ENCODE peak calls at places on chromosomes 5 and 9, in seven cellular contexts. One of them, this sample, is unnamed.
A peak's percentile ranks its signal among the peaks of the same experiment; 100 is the strongest.

GRCh38 chr9:113879318-113879717 is 3.2 kb downstream of the ZNF618 start:
- DNase-seq in neuronal stem cell: no peak
- DNase-seq in trophoblast cell: no peak
- DNase-seq in mesendoderm: no peak
- DNase-seq in mesenchymal stem cell: no peak
- DNase-seq in IMR-90: no peak
- DNase-seq in H9: no peak
- DNase-seq in this sample: no peak

GRCh38 chr5:42991477-42992034 is 48.6 kb downstream of the ANXA2R start:
- DNase-seq in mesendoderm: peak; percentile 29
- DNase-seq in IMR-90: peak; percentile 24
- DNase-seq in trophoblast cell: no peak
- DNase-seq in H9: peak; percentile 32
- DNase-seq in neuronal stem cell: no peak
- DNase-seq in mesenchymal stem cell: no peak
- DNase-seq in this sample: no peak

GRCh38 chr5:38330207-38330606 is 71.8 kb downstream of the EGFLAM start:
- DNase-seq in trophoblast cell: no peak
- DNase-seq in mesendoderm: no peak
- DNase-seq in H9: no peak
- DNase-seq in neuronal stem cell: no peak
- DNase-seq in mesenchymal stem cell: no peak
- DNase-seq in IMR-90: no peak
- DNase-seq in this sample: no peak

GRCh38 chr5:52692039-52692438 is 95.7 kb upstream of the ITGA1 start:
- DNase-seq in H9: no peak
- DNase-seq in mesendoderm: no peak
- DNase-seq in IMR-90: peak; percentile 87
- DNase-seq in neuronal stem cell: no peak
- DNase-seq in trophoblast cell: no peak
- DNase-seq in mesenchymal stem cell: peak; percentile 74
- DNase-seq in this sample: no peak

GRCh38 chr9:130333041-130334040 is 67.8 kb downstream of the HMCN2 start:
- DNase-seq in mesendoderm: no peak
- DNase-seq in neuronal stem cell: no peak
- DNase-seq in IMR-90: peak; percentile 66
- DNase-seq in trophoblast cell: peak; percentile 82
- DNase-seq in mesenchymal stem cell: peak; percentile 77
- DNase-seq in H9: no peak
- DNase-seq in this sample: no peak

GRCh38 chr5:134258896-134259295 is 33.0 kb upstream of the PPP2CA start:
- DNase-seq in IMR-90: no peak
- DNase-seq in mesenchymal stem cell: no peak
- DNase-seq in neuronal stem cell: no peak
- DNase-seq in trophoblast cell: no peak
- DNase-seq in mesendoderm: no peak
- DNase-seq in H9: no peak
- DNase-seq in this sample: no peak

GRCh38 chr9:81266674-81267073 is 422.7 kb downstream of the TLE1 start:
- DNase-seq in mesendoderm: no peak
- DNase-seq in trophoblast cell: no peak
- DNase-seq in neuronal stem cell: no peak
- DNase-seq in mesenchymal stem cell: peak; percentile 77
- DNase-seq in IMR-90: peak; percentile 78
- DNase-seq in H9: no peak
- DNase-seq in this sample: no peak

GRCh38 chr9:101705135-101705661 is 33.2 kb downstream of the GRIN3A start:
- DNase-seq in IMR-90: no peak
- DNase-seq in H9: peak; percentile 82
- DNase-seq in mesenchymal stem cell: no peak
- DNase-seq in trophoblast cell: no peak
- DNase-seq in neuronal stem cell: peak; percentile 38
- DNase-seq in mesendoderm: peak; percentile 84
- DNase-seq in this sample: no peak

GRCh38 chr9:131709741-131710499 is 30.0 kb downstream of the RAPGEF1 start:
- DNase-seq in mesendoderm: no peak
- DNase-seq in H9: no peak
- DNase-seq in trophoblast cell: peak; percentile 96
- DNase-seq in IMR-90: peak; percentile 38
- DNase-seq in mesenchymal stem cell: no peak
- DNase-seq in neuronal stem cell: no peak
- DNase-seq in this sample: no peak

GRCh38 chr5:123285122-123286011 is 137.8 kb downstream of the CEP120 start:
- DNase-seq in H9: peak; percentile 35
- DNase-seq in neuronal stem cell: peak; percentile 33
- DNase-seq in mesendoderm: peak; percentile 82
- DNase-seq in trophoblast cell: no peak
- DNase-seq in mesenchymal stem cell: peak; percentile 79
- DNase-seq in IMR-90: peak; percentile 61
- DNase-seq in this sample: no peak

DNA sequence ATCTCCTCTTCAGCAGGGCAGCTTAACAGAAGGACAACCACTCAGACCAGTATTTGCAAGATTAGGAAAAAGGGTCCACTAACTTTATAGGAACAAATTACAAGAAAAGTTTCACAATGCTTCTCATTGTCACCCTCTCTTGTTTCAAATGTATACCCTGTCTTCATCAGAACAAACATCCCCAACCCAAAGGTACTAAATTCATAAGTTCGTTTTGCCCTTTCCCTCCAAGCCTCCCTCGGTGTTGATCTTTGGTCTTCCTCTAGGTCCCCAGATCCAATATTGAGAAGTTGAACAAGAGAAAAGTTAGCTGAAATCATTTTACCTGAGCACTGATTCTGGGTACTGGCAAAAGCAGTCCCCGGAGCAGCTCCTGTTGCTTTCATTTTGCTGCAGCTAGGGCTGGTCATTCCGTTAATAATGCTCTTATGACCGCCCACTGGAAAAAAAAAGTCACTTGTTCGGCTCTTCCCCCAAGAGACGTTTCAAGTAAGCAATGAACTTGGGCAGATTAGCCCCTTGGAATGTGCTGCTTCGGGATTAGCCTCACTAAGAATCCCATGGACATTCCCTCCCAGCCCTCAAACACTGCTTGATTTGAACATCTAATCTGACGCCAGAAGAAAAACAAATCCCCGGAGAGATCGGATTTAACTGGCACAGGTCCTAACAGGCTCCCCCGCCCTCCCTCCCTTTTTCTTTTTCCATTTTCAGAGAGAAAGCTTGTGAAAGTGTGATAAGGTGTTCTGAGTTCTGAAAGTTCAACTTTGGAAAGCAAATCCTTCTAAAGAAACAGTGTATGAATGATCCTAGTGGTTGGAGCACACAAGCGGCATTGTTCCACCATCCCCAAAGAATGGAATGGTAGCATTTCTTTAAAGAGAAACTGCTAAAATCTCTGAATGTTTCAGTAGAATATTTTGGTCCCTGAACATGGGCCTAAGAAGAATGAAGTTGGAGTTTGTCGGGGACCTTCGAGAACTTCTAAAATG is 252.5 kb downstream of the TRPM3 start:
- DNase-seq in trophoblast cell: no peak
- DNase-seq in mesendoderm: no peak
- DNase-seq in IMR-90: no peak
- DNase-seq in H9: no peak
- DNase-seq in mesenchymal stem cell: no peak
- DNase-seq in neuronal stem cell: no peak
- DNase-seq in this sample: no peak
- H4K8ac ChIP-seq in trophoblast cell: no peak overlapping the region
- H4K8ac ChIP-seq in mesendoderm: no peak overlapping the region
- H4K8ac ChIP-seq in IMR-90: no peak overlapping the region
- H4K8ac ChIP-seq in H9: no peak overlapping the region
- H4K8ac ChIP-seq in mesenchymal stem cell: no peak overlapping the region
- H4K8ac ChIP-seq in neuronal stem cell: no peak overlapping the region
- H4K8ac ChIP-seq in this sample: no peak overlapping the region

DNA sequence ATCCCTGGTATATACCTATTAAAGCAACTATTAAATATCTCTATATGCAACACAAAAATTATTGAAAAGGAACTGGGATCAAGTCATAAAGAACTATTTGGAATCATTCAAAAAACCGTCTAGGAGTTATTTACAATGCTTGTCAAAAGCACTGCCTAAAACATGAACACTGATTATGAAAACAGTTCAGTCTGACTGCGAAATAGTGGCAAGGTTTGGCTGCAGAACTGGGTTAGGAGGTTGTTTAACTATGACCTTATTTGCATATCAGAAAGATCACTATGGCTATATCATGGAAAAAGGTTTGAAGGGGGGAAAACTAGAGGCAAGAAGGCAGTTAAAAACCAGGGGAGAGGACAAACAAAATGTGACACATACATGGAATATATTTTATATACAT is 12.0 kb downstream of the FBXW2 start:
- DNase-seq in mesendoderm: no peak
- DNase-seq in trophoblast cell: no peak
- DNase-seq in neuronal stem cell: no peak
- DNase-seq in mesenchymal stem cell: no peak
- DNase-seq in H9: no peak
- DNase-seq in IMR-90: no peak
- DNase-seq in this sample: no peak
- H4K8ac ChIP-seq in mesendoderm: no peak overlapping the region
- H4K8ac ChIP-seq in trophoblast cell: no peak overlapping the region
- H4K8ac ChIP-seq in neuronal stem cell: no peak overlapping the region
- H4K8ac ChIP-seq in mesenchymal stem cell: no peak overlapping the region
- H4K8ac ChIP-seq in H9: no peak overlapping the region
- H4K8ac ChIP-seq in IMR-90: no peak overlapping the region
- H4K8ac ChIP-seq in this sample: no peak overlapping the region

GRCh38 chr5:176773408-176774035 is 36.8 kb upstream of the UNC5A start:
- DNase-seq in neuronal stem cell: no peak
- DNase-seq in trophoblast cell: no peak
- DNase-seq in mesendoderm: no peak
- DNase-seq in H9: peak; percentile 23
- DNase-seq in mesenchymal stem cell: no peak
- DNase-seq in IMR-90: no peak
- DNase-seq in this sample: no peak
- H4K8ac ChIP-seq in neuronal stem cell: no peak overlapping the region
- H4K8ac ChIP-seq in trophoblast cell: no peak overlapping the region
- H4K8ac ChIP-seq in mesendoderm: no peak overlapping the region
- H4K8ac ChIP-seq in H9: no peak overlapping the region
- H4K8ac ChIP-seq in mesenchymal stem cell: no peak overlapping the region
- H4K8ac ChIP-seq in IMR-90: no peak overlapping the region
- H4K8ac ChIP-seq in this sample: no peak overlapping the region

DNA sequence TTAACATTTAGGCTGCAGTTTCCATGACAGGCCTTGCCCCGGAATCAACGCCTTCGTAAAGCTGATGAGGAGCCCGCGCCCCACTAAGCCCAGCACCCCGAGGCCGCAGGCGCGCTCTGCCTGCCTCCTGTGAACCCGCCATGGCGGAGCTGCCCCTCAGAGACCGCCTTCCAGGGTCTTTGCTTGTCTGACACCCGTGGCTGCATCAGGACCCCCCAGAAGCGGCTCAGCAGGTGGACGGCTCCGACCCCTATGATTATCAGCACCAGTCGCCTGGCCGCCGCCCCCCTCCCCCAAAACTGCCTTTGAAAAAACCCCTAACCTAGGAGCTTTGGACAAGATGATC is 507 bp upstream of the DPH7 start:
- DNase-seq in neuronal stem cell: no peak
- DNase-seq in mesendoderm: no peak
- DNase-seq in trophoblast cell: no peak
- DNase-seq in mesenchymal stem cell: no peak
- DNase-seq in IMR-90: no peak
- DNase-seq in H9: peak; percentile 39
- DNase-seq in this sample: no peak
- H4K8ac ChIP-seq in neuronal stem cell: no peak overlapping the region
- H4K8ac ChIP-seq in mesendoderm: no peak overlapping the region
- H4K8ac ChIP-seq in trophoblast cell: peak overlapping the region; percentile 60
- H4K8ac ChIP-seq in mesenchymal stem cell: peak overlapping the region; percentile 98
- H4K8ac ChIP-seq in IMR-90: peak overlapping the region; percentile 95
- H4K8ac ChIP-seq in H9: no peak overlapping the region
- H4K8ac ChIP-seq in this sample: no peak overlapping the region

GRCh38 chr9:93898502-93899426 is 56.4 kb downstream of the BARX1 start:
- DNase-seq in mesendoderm: no peak
- DNase-seq in H9: peak; percentile 21
- DNase-seq in IMR-90: no peak
- DNase-seq in neuronal stem cell: no peak
- DNase-seq in trophoblast cell: no peak
- DNase-seq in mesenchymal stem cell: no peak
- DNase-seq in this sample: no peak
- H4K8ac ChIP-seq in mesendoderm: no peak overlapping the region
- H4K8ac ChIP-seq in H9: no peak overlapping the region
- H4K8ac ChIP-seq in IMR-90: no peak overlapping the region
- H4K8ac ChIP-seq in neuronal stem cell: peak overlapping the region; percentile 74
- H4K8ac ChIP-seq in trophoblast cell: no peak overlapping the region
- H4K8ac ChIP-seq in mesenchymal stem cell: no peak overlapping the region
- H4K8ac ChIP-seq in this sample: no peak overlapping the region

GRCh38 chr5:152305525-152305924 is 99.6 kb downstream of the NMUR2 start:
- DNase-seq in mesendoderm: no peak
- DNase-seq in IMR-90: no peak
- DNase-seq in mesenchymal stem cell: no peak
- DNase-seq in H9: no peak
- DNase-seq in trophoblast cell: no peak
- DNase-seq in neuronal stem cell: peak; percentile 67
- DNase-seq in this sample: no peak
- H4K8ac ChIP-seq in mesendoderm: no peak overlapping the region
- H4K8ac ChIP-seq in IMR-90: no peak overlapping the region
- H4K8ac ChIP-seq in mesenchymal stem cell: no peak overlapping the region
- H4K8ac ChIP-seq in H9: no peak overlapping the region
- H4K8ac ChIP-seq in trophoblast cell: no peak overlapping the region
- H4K8ac ChIP-seq in neuronal stem cell: no peak overlapping the region
- H4K8ac ChIP-seq in this sample: no peak overlapping the region

GRCh38 chr9:133585481-133586367 is 23.5 kb downstream of the FAM163B start:
- DNase-seq in neuronal stem cell: no peak
- DNase-seq in mesenchymal stem cell: peak; percentile 18
- DNase-seq in trophoblast cell: no peak
- DNase-seq in H9: no peak
- DNase-seq in mesendoderm: no peak
- DNase-seq in IMR-90: no peak
- DNase-seq in this sample: peak; percentile 68
- H4K8ac ChIP-seq in neuronal stem cell: no peak overlapping the region
- H4K8ac ChIP-seq in mesenchymal stem cell: peak overlapping the region; percentile 69
- H4K8ac ChIP-seq in trophoblast cell: peak overlapping the region; percentile 54
- H4K8ac ChIP-seq in H9: no peak overlapping the region
- H4K8ac ChIP-seq in mesendoderm: no peak overlapping the region
- H4K8ac ChIP-seq in IMR-90: no peak overlapping the region
- H4K8ac ChIP-seq in this sample: peak overlapping the region; percentile 45

GRCh38 chr9:76101472-76101871 is 211.0 kb downstream of the PCSK5 start:
- DNase-seq in mesenchymal stem cell: peak; percentile 4
- DNase-seq in IMR-90: no peak
- DNase-seq in H9: no peak
- DNase-seq in trophoblast cell: no peak
- DNase-seq in neuronal stem cell: no peak
- DNase-seq in mesendoderm: no peak
- DNase-seq in this sample: no peak

GRCh38 chr9:76095585-76095984 is 205.1 kb downstream of the PCSK5 start:
- DNase-seq in H9: no peak
- DNase-seq in mesenchymal stem cell: no peak
- DNase-seq in neuronal stem cell: no peak
- DNase-seq in IMR-90: no peak
- DNase-seq in trophoblast cell: no peak
- DNase-seq in mesendoderm: no peak
- DNase-seq in this sample: no peak

GRCh38 chr9:76101945-76102344 is 211.5 kb downstream of the PCSK5 start:
- DNase-seq in trophoblast cell: no peak
- DNase-seq in neuronal stem cell: no peak
- DNase-seq in H9: no peak
- DNase-seq in mesenchymal stem cell: no peak
- DNase-seq in mesendoderm: no peak
- DNase-seq in IMR-90: no peak
- DNase-seq in this sample: no peak

DNA sequence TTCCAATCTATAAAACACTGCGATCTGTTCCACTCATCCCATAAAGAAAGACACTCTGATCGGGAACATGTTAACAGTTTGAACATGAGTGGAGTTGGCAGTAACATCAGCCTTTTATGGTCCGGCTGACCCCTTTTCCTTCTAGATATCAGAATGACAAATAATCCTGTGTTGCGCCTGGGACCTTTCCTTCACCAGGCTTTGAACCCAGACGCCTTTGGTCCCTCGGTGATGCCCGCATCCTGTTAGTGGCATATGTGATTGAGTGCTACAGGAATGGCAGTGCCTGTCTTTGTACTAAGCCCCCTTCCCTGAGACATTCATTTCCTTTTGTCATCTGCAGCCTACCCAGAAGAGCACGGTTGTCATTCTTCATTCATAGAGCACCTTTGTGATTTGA is 209.0 kb downstream of the PCSK5 start:
- DNase-seq in H9: no peak
- DNase-seq in neuronal stem cell: no peak
- DNase-seq in mesendoderm: no peak
- DNase-seq in mesenchymal stem cell: no peak
- DNase-seq in IMR-90: no peak
- DNase-seq in trophoblast cell: no peak
- DNase-seq in this sample: no peak
- H4K8ac ChIP-seq in H9: no peak overlapping the region
- H4K8ac ChIP-seq in neuronal stem cell: no peak overlapping the region
- H4K8ac ChIP-seq in mesendoderm: no peak overlapping the region
- H4K8ac ChIP-seq in mesenchymal stem cell: no peak overlapping the region
- H4K8ac ChIP-seq in IMR-90: no peak overlapping the region
- H4K8ac ChIP-seq in trophoblast cell: no peak overlapping the region
- H4K8ac ChIP-seq in this sample: no peak overlapping the region

This sample was measured in H1.